ENCODE peak calls at places on chromosome X, in ten cellular contexts. R, I, S, E, U, D, B, W, O and K are unnamed samples. For H3K36me3 and H3K4me1, the result is how much of the 10 kb centered on the place peaks cover.

GRCh38 chrX:109974906-109975655 is 27.8 kb upstream of the TMEM164 start:
- DNase-seq in U (no peak), I (no peak), R (no peak), W (no peak), D (no peak), E (no peak), S (no peak), B (no peak), O (no peak), K (no peak)

GRCh38 chrX:135086197-135086854 is 34.0 kb downstream of the ETDB start:
- DNase-seq in S (no peak), D (peak), O (no peak), R (peak), E (no peak), U (no peak), I (peak), W (no peak), B (peak), K (no peak)

GRCh38 chrX:14095702-14096101 is 66.0 kb upstream of the GEMIN8 start:
- DNase-seq in U (peak), B (no peak), R (peak), W (no peak), O (no peak), D (peak), I (no peak), E (no peak), S (no peak), K (no peak)

GRCh38 chrX:115264009-115264408 is 25.5 kb upstream of the LUZP4 start:
- DNase-seq in I (no peak), D (no peak), B (no peak), E (no peak), O (no peak), S (no peak), U (no peak), W (no peak), R (no peak), K (no peak)

GRCh38 chrX:30779453-30780030 is 109.5 kb downstream of the TAB3 start:
- DNase-seq in E (no peak), R (no peak), I (no peak), U (no peak), W (no peak), S (no peak), O (peak), B (no peak), D (no peak), K (no peak)

GRCh38 chrX:107709266-107709795 is 66.3 kb downstream of the TSC22D3 start:
- DNase-seq in W (no peak), U (no peak), I (no peak), R (no peak), B (no peak), O (no peak), D (no peak), S (no peak), E (no peak), K (peak)

GRCh38 chrX:39440734-39441305 is 639.6 kb downstream of the MID1IP1 start:
- DNase-seq in U (no peak), S (no peak), W (no peak), O (no peak), E (no peak), D (no peak), I (no peak), R (no peak), B (no peak), K (no peak)

GRCh38 chrX:133634416-133634815 is 219.1 kb upstream of the GPC4 start:
- DNase-seq in U (no peak), B (no peak), I (no peak), R (no peak), D (no peak), E (no peak), S (no peak), O (no peak), W (no peak), K (no peak)

GRCh38 chrX:45505214-45505613 is 304.5 kb upstream of the DIPK2B start:
- DNase-seq in B (no peak), D (no peak), O (no peak), I (no peak), U (no peak), E (no peak), S (no peak), R (peak), W (no peak), K (no peak)

GRCh38 chrX:53247928-53248327 is 22.9 kb upstream of the KDM5C start:
- DNase-seq in I (no peak), W (no peak), S (no peak), B (no peak), D (no peak), R (no peak), E (no peak), U (no peak), O (no peak), K (no peak)

GRCh38 chrX:153951683-153952372 is 7.4 kb upstream of the RENBP start:
- DNase-seq in I (no peak), S (no peak), B (no peak), O (no peak), R (no peak), U (no peak), D (no peak), W (no peak), E (no peak), K (no peak)
- H3K36me3 ChIP-seq in I (under half), S (under half), B (under half), O (half or more), R (half or more), U (under half), D (under half), W (half or more), E (under half), K (half or more)

GRCh38 chrX:17017134-17017533 is 70.7 kb downstream of the REPS2 start:
- DNase-seq in E (no peak), I (no peak), S (no peak), O (no peak), U (no peak), R (no peak), B (no peak), W (no peak), D (no peak), K (no peak)
- H3K4me1 ChIP-seq in E (under half), I (under half), S (under half), O (under half), U (under half), R (under half), B (under half), W (under half), D (under half), K (under half)

DNA sequence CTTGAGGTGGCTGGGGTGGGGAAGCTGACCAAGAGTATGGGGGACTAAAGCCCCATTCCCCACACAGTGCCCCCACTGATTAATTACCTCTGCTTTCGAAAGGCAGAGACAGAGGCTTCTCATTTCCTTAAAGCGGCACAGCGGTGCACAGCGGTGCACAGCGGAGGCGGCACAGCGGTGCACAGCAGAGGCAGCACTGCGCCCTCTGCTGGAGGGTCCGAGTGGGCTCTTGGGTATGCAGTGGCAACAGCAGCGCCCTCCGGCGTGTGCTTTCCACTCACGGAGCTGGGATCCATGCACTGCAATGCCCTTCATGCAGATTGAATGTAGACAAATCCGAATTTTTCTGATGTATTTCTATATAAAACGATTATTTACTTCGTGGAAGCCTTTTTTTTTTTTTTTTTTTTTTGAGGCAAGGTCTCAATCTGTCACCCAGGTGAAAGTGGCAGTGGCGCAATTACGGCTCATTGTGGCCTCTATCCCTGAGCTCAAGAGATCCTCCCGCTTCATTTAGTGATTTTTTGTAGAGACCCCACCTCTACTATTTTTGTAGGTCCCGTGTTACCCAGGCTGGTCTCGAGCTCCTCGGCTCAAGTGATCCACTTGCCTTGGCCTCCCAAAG is 19.7 kb upstream of the PRPS2 start:
- DNase-seq in U (no peak), O (no peak), B (no peak), S (peak), D (peak), W (peak), I (peak), R (peak), E (no peak), K (no peak)
- H3K36me3 ChIP-seq in U (under half), O (under half), B (under half), S (under half), D (under half), W (under half), I (under half), R (under half), E (under half), K (under half)

DNA sequence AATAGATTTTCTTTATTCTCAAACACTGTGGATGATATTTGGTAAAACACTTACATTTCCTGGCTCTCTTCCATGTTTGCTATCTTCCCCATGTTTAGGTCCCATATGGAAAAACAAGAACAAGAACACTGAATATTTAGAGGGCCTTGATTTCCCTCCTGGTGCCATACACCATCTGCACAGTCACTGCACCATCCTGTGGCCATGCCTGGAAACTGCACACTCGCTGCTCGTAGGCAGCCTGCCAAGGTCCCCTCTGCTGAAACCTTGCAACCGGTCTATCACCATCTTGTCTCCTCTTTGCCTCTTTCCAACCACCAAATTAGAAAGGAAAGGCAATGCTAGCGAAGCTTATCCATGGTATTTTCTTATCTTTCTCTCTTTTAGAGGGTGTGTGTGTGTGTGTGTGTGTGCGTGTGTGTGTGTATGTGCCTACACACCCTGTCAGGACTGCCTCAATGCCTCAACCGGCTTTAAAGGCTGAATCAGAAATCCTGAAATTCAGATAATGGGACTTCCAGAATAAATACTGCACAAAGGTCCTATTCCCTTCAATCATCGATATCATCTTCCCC is 124.2 kb upstream of the MBNL3 start:
- DNase-seq in D (peak), U (peak), E (no peak), O (no peak), W (no peak), I (peak), S (no peak), R (peak), B (no peak), K (no peak)
- H3K4me1 ChIP-seq in D (under half), U (under half), E (under half), O (under half), W (under half), I (under half), S (under half), R (under half), B (under half), K (under half)

GRCh38 chrX:123036401-123036800 is 147.7 kb upstream of the GRIA3 start:
- DNase-seq in S (no peak), B (no peak), O (no peak), E (no peak), W (no peak), D (no peak), I (no peak), R (no peak), U (no peak), K (no peak)
- H3K36me3 ChIP-seq in S (under half), B (under half), O (under half), E (under half), W (under half), D (under half), I (under half), R (under half), U (under half), K (under half)

GRCh38 chrX:102858826-102859627 is 78.0 kb upstream of the RAB40AL start:
- DNase-seq in R (no peak), W (no peak), I (no peak), O (no peak), S (no peak), B (no peak), E (no peak), U (no peak), D (no peak), K (no peak)
- H3K4me1 ChIP-seq in R (under half), W (under half), I (under half), O (under half), S (under half), B (under half), E (under half), U (under half), D (under half), K (under half)

GRCh38 chrX:351736-352135 is 33.1 kb upstream of the GTPBP6 start:
- DNase-seq in W (peak), I (no peak), O (no peak), E (no peak), U (no peak), S (peak), R (no peak), B (no peak), D (no peak), K (no peak)
- H3K36me3 ChIP-seq in W (under half), I (under half), O (under half), E (under half), U (under half), S (under half), R (under half), B (under half), D (under half), K (under half)